ENCODE peak calls at places on chromosomes 16 and 17, in five cellular contexts. Y is endothelial cell, D is AG04450, Z is tibial artery, H is foreskin fibroblast. O is an unnamed sample.

GRCh38 chr17:79925242-79925957 is 86.2 kb upstream of the CBX4 start:
- DNase-seq in Y (no peak), D (no peak), Z (no peak), H (peak), O (no peak)

GRCh38 chr16:29712770-29713169 is 33.0 kb downstream of the C16orf54 start:
- DNase-seq in Y (no peak), D (no peak), Z (no peak), H (no peak), O (no peak)

GRCh38 chr17:39597372-39598046 is 10.2 kb downstream of the NEUROD2 start:
- DNase-seq in Y (no peak), D (no peak), Z (no peak), H (no peak), O (no peak)

GRCh38 chr17:14793237-14793636 is 471.9 kb downstream of the PMP22 start:
- DNase-seq in Y (no peak), D (peak), Z (no peak), H (peak), O (no peak)

GRCh38 chr17:17860761-17861107 is 23.9 kb upstream of the SREBF1 start:
- DNase-seq in Y (no peak), D (no peak), Z (no peak), H (peak), O (no peak)

GRCh38 chr17:9837551-9838471 is 12.1 kb downstream of the GLP2R start:
- DNase-seq in Y (no peak), D (no peak), Z (peak), H (peak), O (no peak)

GRCh38 chr16:27779719-27780161 is 229.8 kb downstream of the KATNIP start:
- DNase-seq in Y (peak), D (no peak), Z (peak), H (peak), O (peak)

GRCh38 chr17:73165616-73166404 is 1.0 kb downstream of the SSTR2 start:
- DNase-seq in Y (peak), D (no peak), Z (no peak), H (peak), O (peak)

GRCh38 chr16:89435051-89435450 is 55.3 kb downstream of the ANKRD11 start:
- DNase-seq in Y (no peak), D (no peak), Z (no peak), H (no peak), O (no peak)

GRCh38 chr17:65121916-65122821 is 15.0 kb upstream of the RGS9 start:
- DNase-seq in Y (no peak), D (no peak), Z (no peak), H (no peak), O (no peak)

GRCh38 chr17:11244781-11245180 is 3.8 kb downstream of the SHISA6 start:
- DNase-seq in Y (no peak), D (no peak), Z (no peak), H (no peak), O (no peak)

GRCh38 chr16:30668393-30668792 is 10.2 kb downstream of the FBRS start:
- DNase-seq in Y (no peak), D (no peak), Z (no peak), H (no peak), O (no peak)

GRCh38 chr17:67221062-67221998 is 23.7 kb downstream of the HELZ start:
- DNase-seq in Y (peak), D (no peak), Z (peak), H (peak), O (no peak)

GRCh38 chr17:57783338-57783742 is 38.2 kb upstream of the CCDC182 start:
- DNase-seq in Y (peak), D (no peak), Z (peak), H (peak), O (peak)

GRCh38 chr17:14361470-14361869 is 60.6 kb downstream of the HS3ST3B1 start:
- DNase-seq in Y (no peak), D (no peak), Z (no peak), H (no peak), O (no peak)

GRCh38 chr16:21100447-21100846 is 50.2 kb downstream of the DNAH3 start:
- DNase-seq in Y (no peak), D (peak), Z (no peak), H (peak), O (no peak)

GRCh38 chr16:19755268-19755667 is 37.2 kb downstream of the IQCK start:
- DNase-seq in Y (no peak), D (no peak), Z (no peak), H (no peak), O (no peak)

GRCh38 chr16:50448522-50448921 is 79.7 kb upstream of the BRD7 start:
- DNase-seq in Y (no peak), D (no peak), Z (no peak), H (no peak), O (no peak)

GRCh38 chr16:22189473-22190168 is 16.5 kb upstream of the EEF2K start:
- DNase-seq in Y (peak), D (no peak), Z (peak), H (peak), O (no peak)

GRCh38 chr17:15237106-15237425 is 28.1 kb downstream of the PMP22 start:
- DNase-seq in Y (no peak), D (no peak), Z (no peak), H (no peak), O (no peak)

GRCh38 chr17:32757963-32758362 is 119.0 kb downstream of the MYO1D start:
- DNase-seq in Y (no peak), D (no peak), Z (no peak), H (no peak), O (no peak)

GRCh38 chr16:5323284-5323683 is 225.7 kb upstream of the EEF2KMT start:
- DNase-seq in Y (no peak), D (no peak), Z (no peak), H (peak), O (no peak)

GRCh38 chr17:72816406-72816805 is 276.1 kb downstream of the SLC39A11 start:
- DNase-seq in Y (no peak), D (no peak), Z (no peak), H (no peak), O (no peak)

GRCh38 chr16:55706739-55707487 is 51.1 kb downstream of the SLC6A2 start:
- DNase-seq in Y (no peak), D (no peak), Z (no peak), H (no peak), O (no peak)

GRCh38 chr16:10597184-10597583 is 16.8 kb upstream of the EMP2 start:
- DNase-seq in Y (no peak), D (no peak), Z (no peak), H (no peak), O (no peak)
- TF ChIP-seq CTCF in Y (no peak), D (no peak), Z (no peak), H (no peak), O (no peak)

GRCh38 chr17:42193216-42194132 is 820 bp downstream of the GHDC start:
- DNase-seq in Y (no peak), D (no peak), Z (no peak), H (no peak), O (no peak)
- TF ChIP-seq CTCF in Y (no peak), D (no peak), Z (no peak), H (no peak), O (no peak)

DNA sequence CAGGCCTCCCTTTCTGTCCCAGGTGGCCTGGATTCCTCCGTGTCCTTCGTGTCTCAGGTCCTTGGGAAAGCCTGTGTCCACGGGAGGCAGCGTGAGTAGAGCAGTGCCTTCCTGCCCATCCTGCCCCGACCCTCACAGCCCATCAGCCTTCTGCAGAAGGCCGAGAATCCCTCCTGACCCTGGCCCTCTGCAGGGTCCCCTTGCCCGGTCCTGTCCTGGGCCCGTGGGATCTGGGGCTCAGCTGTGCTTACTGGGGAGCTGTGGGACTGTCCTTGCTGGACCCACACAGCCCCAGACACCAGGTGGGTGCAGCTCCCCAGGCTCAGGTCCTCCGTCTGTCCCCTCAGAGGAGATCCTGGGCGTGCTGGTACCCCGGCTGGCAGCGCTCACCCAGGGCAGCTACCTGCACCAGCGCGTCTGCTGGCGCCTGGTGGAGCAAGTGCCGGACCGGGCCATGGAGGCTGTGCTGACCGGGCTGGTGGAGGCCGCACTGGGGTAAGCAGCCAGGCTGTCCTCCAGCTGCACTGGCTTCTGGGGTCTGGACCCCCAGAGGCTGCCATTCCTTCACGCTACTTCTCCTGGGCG is 3.9 kb downstream of the TELO2 start:
- DNase-seq in Y (no peak), D (no peak), Z (no peak), H (no peak), O (no peak)
- TF ChIP-seq CTCF in Y (no peak), D (no peak), Z (no peak), H (no peak), O (no peak)

GRCh38 chr16:70701036-70701435 is 15.2 kb upstream of the MTSS2 start:
- DNase-seq in Y (no peak), D (no peak), Z (no peak), H (peak), O (no peak)
- TF ChIP-seq CTCF in Y (no peak), D (peak), Z (no peak), H (no peak), O (no peak)

DNA sequence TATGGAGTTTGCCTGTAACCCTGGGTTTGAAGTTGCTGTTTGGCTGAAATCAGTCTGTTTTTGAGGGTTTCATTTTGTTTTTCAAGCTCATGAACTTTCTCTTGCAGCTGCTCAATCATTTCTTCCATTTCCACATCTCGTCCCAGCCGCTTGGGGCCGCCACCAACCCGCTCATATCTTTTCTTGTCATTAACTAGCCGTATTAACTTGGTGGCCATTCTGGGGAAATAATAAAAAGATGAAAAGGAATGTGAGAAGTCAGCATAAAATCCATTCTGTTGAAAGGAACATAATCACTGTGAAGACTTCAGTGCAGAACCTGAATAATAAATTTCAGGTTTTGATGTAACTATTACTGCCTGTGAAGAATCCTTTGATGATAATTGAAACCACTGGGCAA is 11.5 kb downstream of the RPGRIP1L start:
- DNase-seq in Y (peak), D (no peak), Z (no peak), H (no peak), O (no peak)
- TF ChIP-seq CTCF in Y (peak), D (no peak), Z (no peak), H (peak), O (peak)

GRCh38 chr17:4551141-4551540 is 4.0 kb downstream of the MYBBP1A start:
- DNase-seq in Y (peak), D (no peak), Z (no peak), H (peak), O (no peak)
- TF ChIP-seq CTCF in Y (peak), D (peak), Z (no peak), H (no peak), O (peak)

GRCh38 chr17:74813793-74814192 is 37.6 kb upstream of the NAT9 start:
- DNase-seq in Y (no peak), D (no peak), Z (no peak), H (no peak), O (no peak)

GRCh38 chr17:74812109-74812864 is 36.1 kb upstream of the NAT9 start:
- DNase-seq in Y (no peak), D (no peak), Z (no peak), H (no peak), O (no peak)

GRCh38 chr17:74815067-74815466 is 38.9 kb upstream of the NAT9 start:
- DNase-seq in Y (no peak), D (no peak), Z (no peak), H (no peak), O (no peak)

GRCh38 chr17:74815671-74816370 is 39.7 kb upstream of the NAT9 start:
- DNase-seq in Y (peak), D (no peak), Z (no peak), H (no peak), O (no peak)

GRCh38 chr17:74814453-74814852 is 38.3 kb upstream of the NAT9 start:
- DNase-seq in Y (no peak), D (no peak), Z (no peak), H (peak), O (no peak)
- TF ChIP-seq CTCF in Y (no peak), D (no peak), Z (no peak), H (no peak), O (no peak)